ENCODE peak calls at places on chromosomes 3 and 15, in ten cellular contexts. F is cardiac fibroblast; U is heart left ventricle; R is HL-60; J is activated CD8-positive, alpha-beta memory T cell treated with anti-CD3 and anti-CD28 coated beads for 24 hours; Z is NT2/D1; W is HFFc6; S is type B pancreatic cell; Q is NCI-H774; M is EH. C is an unnamed sample.

GRCh38 chr3:186630950-186631624 is 9.1 kb upstream of the FETUB start:
- DNase-seq in F (no peak), U (no peak), R (no peak), J (no peak), Z (no peak), W (no peak), S (no peak), Q (no peak), M (no peak), C (no peak)

GRCh38 chr3:187025656-187026320 is 95.5 kb downstream of the ST6GAL1 start:
- DNase-seq in F (no peak), U (no peak), R (no peak), J (peak), Z (no peak), W (no peak), S (no peak), Q (no peak), M (no peak), C (no peak)

GRCh38 chr3:21962456-21962855 is 211.4 kb upstream of the ZNF385D start:
- DNase-seq in F (peak), U (no peak), R (no peak), J (no peak), Z (no peak), W (no peak), S (no peak), Q (no peak), M (peak), C (no peak)

GRCh38 chr15:63112871-63113270 is 8.8 kb upstream of the LACTB start:
- DNase-seq in F (no peak), U (no peak), R (no peak), J (no peak), Z (no peak), W (no peak), S (no peak), Q (no peak), M (peak), C (no peak)

GRCh38 chr3:111238896-111239295 is 167.3 kb downstream of the NECTIN3 start:
- DNase-seq in F (no peak), U (no peak), R (no peak), J (no peak), Z (no peak), W (no peak), S (no peak), Q (no peak), M (no peak), C (no peak)

GRCh38 chr15:78682693-78683410 is 41.8 kb upstream of the CHRNB4 start:
- DNase-seq in F (no peak), U (no peak), R (no peak), J (no peak), Z (no peak), W (no peak), S (no peak), Q (no peak), M (no peak), C (no peak)

GRCh38 chr3:42749753-42750231 is 23.3 kb downstream of the CCDC13 start:
- DNase-seq in F (peak), U (no peak), R (no peak), J (peak), Z (no peak), W (peak), S (no peak), Q (no peak), M (peak), C (no peak)

GRCh38 chr15:69815793-69816192 is 281.9 kb downstream of the TLE3 start:
- DNase-seq in F (no peak), U (no peak), R (no peak), J (no peak), Z (no peak), W (no peak), S (no peak), Q (no peak), M (no peak), C (no peak)

GRCh38 chr15:80970018-80970657 is 19.5 kb downstream of the MESD start:
- DNase-seq in F (peak), U (no peak), R (no peak), J (peak), Z (no peak), W (peak), S (no peak), Q (peak), M (peak), C (peak)

GRCh38 chr3:52153389-52154096 is 680 bp downstream of the POC1A start:
- DNase-seq in F (no peak), U (no peak), R (peak), J (no peak), Z (peak), W (peak), S (no peak), Q (peak), M (peak), C (peak)

GRCh38 chr15:85785887-85786777 is 8.6 kb downstream of the KLHL25 start:
- DNase-seq in F (peak), U (no peak), R (no peak), J (no peak), Z (no peak), W (no peak), S (no peak), Q (peak), M (peak), C (peak)

GRCh38 chr3:156681003-156681402 is 6.6 kb downstream of the TIPARP start:
- DNase-seq in F (peak), U (no peak), R (peak), J (no peak), Z (peak), W (peak), S (no peak), Q (peak), M (peak), C (no peak)

C was measured in T-helper 1 cell.